ENCODE peak calls at places on chromosomes 1 and 21, in six cellular contexts. One of them, this sample, is unnamed.

GRCh38 chr1:193614817-193615216 is 428.4 kb upstream of the B3GALT2 start:
- DNase-seq in IMR-90: peak; percentile 79
- DNase-seq in adrenal gland: no peak
- DNase-seq in neural crest cell: no peak
- DNase-seq in suprapubic skin: no peak
- DNase-seq in astrocyte of the cerebellum: no peak
- DNase-seq in this sample: no peak

GRCh38 chr1:213231795-213232231 is 180.8 kb downstream of the RPS6KC1 start:
- DNase-seq in adrenal gland: no peak
- DNase-seq in IMR-90: peak; percentile 48
- DNase-seq in suprapubic skin: no peak
- DNase-seq in astrocyte of the cerebellum: no peak
- DNase-seq in neural crest cell: no peak
- DNase-seq in this sample: peak; percentile 78

GRCh38 chr1:218496561-218496960 is 151.4 kb downstream of the TGFB2 start:
- DNase-seq in neural crest cell: no peak
- DNase-seq in suprapubic skin: no peak
- DNase-seq in adrenal gland: no peak
- DNase-seq in astrocyte of the cerebellum: peak; percentile 92
- DNase-seq in IMR-90: peak; percentile 100
- DNase-seq in this sample: no peak

GRCh38 chr1:44673675-44674112 is 587 bp downstream of the TMEM53 start:
- DNase-seq in neural crest cell: no peak
- DNase-seq in astrocyte of the cerebellum: no peak
- DNase-seq in suprapubic skin: no peak
- DNase-seq in IMR-90: no peak
- DNase-seq in adrenal gland: no peak
- DNase-seq in this sample: no peak

GRCh38 chr1:151720974-151721787 is at the start of gene RIIAD1:
- DNase-seq in adrenal gland: no peak
- DNase-seq in astrocyte of the cerebellum: no peak
- DNase-seq in suprapubic skin: no peak
- DNase-seq in IMR-90: no peak
- DNase-seq in neural crest cell: no peak
- DNase-seq in this sample: peak; percentile 49

GRCh38 chr1:157325220-157325619 is 187.0 kb upstream of the ETV3 start:
- DNase-seq in adrenal gland: no peak
- DNase-seq in neural crest cell: no peak
- DNase-seq in astrocyte of the cerebellum: no peak
- DNase-seq in suprapubic skin: no peak
- DNase-seq in IMR-90: no peak
- DNase-seq in this sample: no peak

GRCh38 chr1:63831409-63831808 is 57.6 kb downstream of the ROR1 start:
- DNase-seq in suprapubic skin: no peak
- DNase-seq in IMR-90: no peak
- DNase-seq in astrocyte of the cerebellum: no peak
- DNase-seq in adrenal gland: no peak
- DNase-seq in neural crest cell: no peak
- DNase-seq in this sample: no peak

GRCh38 chr1:77484334-77484733 is 198.1 kb downstream of the ZZZ3 start:
- DNase-seq in astrocyte of the cerebellum: no peak
- DNase-seq in IMR-90: no peak
- DNase-seq in neural crest cell: no peak
- DNase-seq in adrenal gland: no peak
- DNase-seq in suprapubic skin: no peak
- DNase-seq in this sample: no peak

GRCh38 chr1:156021087-156021416 is 301 bp upstream of the SSR2 start:
- DNase-seq in suprapubic skin: no peak
- DNase-seq in IMR-90: no peak
- DNase-seq in astrocyte of the cerebellum: no peak
- DNase-seq in adrenal gland: no peak
- DNase-seq in neural crest cell: no peak
- DNase-seq in this sample: no peak

GRCh38 chr1:166378805-166379204 is 212.0 kb upstream of the FAM78B start:
- DNase-seq in IMR-90: no peak
- DNase-seq in astrocyte of the cerebellum: no peak
- DNase-seq in neural crest cell: no peak
- DNase-seq in suprapubic skin: no peak
- DNase-seq in adrenal gland: no peak
- DNase-seq in this sample: no peak

GRCh38 chr1:54499097-54500029 is 48.7 kb upstream of the ACOT11 start:
- DNase-seq in astrocyte of the cerebellum: no peak
- DNase-seq in suprapubic skin: no peak
- DNase-seq in IMR-90: peak; percentile 36
- DNase-seq in neural crest cell: peak; percentile 43
- DNase-seq in adrenal gland: no peak
- DNase-seq in this sample: peak; percentile 69
- TF ChIP-seq CTCF in astrocyte of the cerebellum: peak; percentile 49
- TF ChIP-seq CTCF in suprapubic skin: peak; percentile 47
- TF ChIP-seq CTCF in IMR-90: peak; percentile 46
- TF ChIP-seq CTCF in neural crest cell: peak; percentile 65
- TF ChIP-seq CTCF in adrenal gland: no peak
- TF ChIP-seq CTCF in this sample: peak; percentile 49

DNA sequence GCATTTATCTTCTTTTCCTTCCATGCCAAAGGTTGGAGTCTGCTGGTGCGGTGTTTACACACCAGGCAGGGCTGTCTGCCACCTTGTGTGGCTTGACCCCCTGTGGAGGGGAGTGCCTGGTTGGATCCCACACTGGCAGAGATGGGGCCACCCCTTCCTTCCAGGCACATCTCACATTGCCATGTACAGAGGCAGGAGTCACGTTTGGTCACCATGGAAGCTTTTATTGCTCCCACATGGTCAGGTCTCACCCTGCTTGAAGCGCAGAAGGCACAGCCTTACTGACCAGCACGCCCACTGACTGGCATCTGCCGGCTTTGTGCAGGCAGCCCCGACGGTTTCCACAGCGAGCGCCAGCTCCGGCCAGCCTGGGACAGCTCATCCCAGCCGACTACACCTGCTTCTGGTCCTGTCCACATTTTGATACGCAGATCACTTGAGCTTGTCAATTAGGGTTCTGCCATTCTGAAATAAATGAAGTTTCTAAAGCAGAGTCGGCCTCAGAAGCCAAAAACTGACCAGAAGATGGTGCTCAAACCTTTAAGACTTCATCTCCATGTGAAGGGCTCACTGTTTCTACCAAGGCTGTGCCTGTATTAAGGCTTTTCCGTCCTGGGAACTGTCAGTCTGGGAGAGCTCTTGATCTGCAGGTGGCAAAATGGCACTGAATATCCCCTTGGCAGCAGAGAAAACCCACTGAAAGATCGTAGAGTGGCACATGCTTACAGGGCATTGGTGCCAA is 35.6 kb upstream of the EPHA8 start:
- DNase-seq in adrenal gland: no peak
- DNase-seq in suprapubic skin: peak; percentile 40
- DNase-seq in astrocyte of the cerebellum: no peak
- DNase-seq in IMR-90: no peak
- DNase-seq in neural crest cell: no peak
- DNase-seq in this sample: no peak
- TF ChIP-seq CTCF in adrenal gland: no peak
- TF ChIP-seq CTCF in suprapubic skin: no peak
- TF ChIP-seq CTCF in astrocyte of the cerebellum: peak; percentile 25
- TF ChIP-seq CTCF in IMR-90: no peak
- TF ChIP-seq CTCF in neural crest cell: peak; percentile 31
- TF ChIP-seq CTCF in this sample: no peak

DNA sequence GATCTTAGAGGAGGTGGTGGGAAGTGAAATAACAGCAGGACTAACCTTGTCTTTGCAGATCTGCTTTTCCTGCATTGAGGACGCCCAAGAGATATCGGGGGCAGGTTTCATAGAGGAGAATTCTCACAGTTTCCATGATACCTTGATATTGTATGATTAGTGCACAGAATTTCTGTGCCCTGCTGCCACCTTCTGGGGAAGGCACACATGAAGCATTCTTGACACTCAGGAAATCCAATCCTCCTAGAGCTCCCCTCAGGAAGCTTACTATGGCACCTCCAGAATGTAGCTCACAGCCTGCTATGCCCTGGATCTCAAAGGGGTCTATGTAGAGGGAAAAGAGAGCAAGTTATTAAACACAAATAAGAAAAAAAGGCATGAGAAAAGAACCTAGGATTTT is 1.5 kb downstream of the CD1B start:
- DNase-seq in IMR-90: no peak
- DNase-seq in astrocyte of the cerebellum: no peak
- DNase-seq in adrenal gland: no peak
- DNase-seq in neural crest cell: no peak
- DNase-seq in suprapubic skin: no peak
- DNase-seq in this sample: no peak
- TF ChIP-seq CTCF in IMR-90: no peak
- TF ChIP-seq CTCF in astrocyte of the cerebellum: no peak
- TF ChIP-seq CTCF in adrenal gland: no peak
- TF ChIP-seq CTCF in neural crest cell: no peak
- TF ChIP-seq CTCF in suprapubic skin: no peak
- TF ChIP-seq CTCF in this sample: no peak

GRCh38 chr1:29758764-29759499 is 522.6 kb downstream of the PTPRU start:
- DNase-seq in suprapubic skin: no peak
- DNase-seq in IMR-90: no peak
- DNase-seq in adrenal gland: no peak
- DNase-seq in astrocyte of the cerebellum: no peak
- DNase-seq in neural crest cell: no peak
- DNase-seq in this sample: no peak
- TF ChIP-seq CTCF in suprapubic skin: no peak
- TF ChIP-seq CTCF in IMR-90: no peak
- TF ChIP-seq CTCF in adrenal gland: no peak
- TF ChIP-seq CTCF in astrocyte of the cerebellum: no peak
- TF ChIP-seq CTCF in neural crest cell: no peak
- TF ChIP-seq CTCF in this sample: no peak

GRCh38 chr1:37085393-37085792 is 51.1 kb upstream of the GRIK3 start:
- DNase-seq in adrenal gland: no peak
- DNase-seq in suprapubic skin: no peak
- DNase-seq in neural crest cell: no peak
- DNase-seq in IMR-90: no peak
- DNase-seq in astrocyte of the cerebellum: no peak
- DNase-seq in this sample: no peak
- TF ChIP-seq CTCF in adrenal gland: no peak
- TF ChIP-seq CTCF in suprapubic skin: no peak
- TF ChIP-seq CTCF in neural crest cell: no peak
- TF ChIP-seq CTCF in IMR-90: no peak
- TF ChIP-seq CTCF in astrocyte of the cerebellum: no peak
- TF ChIP-seq CTCF in this sample: peak; percentile 45

DNA sequence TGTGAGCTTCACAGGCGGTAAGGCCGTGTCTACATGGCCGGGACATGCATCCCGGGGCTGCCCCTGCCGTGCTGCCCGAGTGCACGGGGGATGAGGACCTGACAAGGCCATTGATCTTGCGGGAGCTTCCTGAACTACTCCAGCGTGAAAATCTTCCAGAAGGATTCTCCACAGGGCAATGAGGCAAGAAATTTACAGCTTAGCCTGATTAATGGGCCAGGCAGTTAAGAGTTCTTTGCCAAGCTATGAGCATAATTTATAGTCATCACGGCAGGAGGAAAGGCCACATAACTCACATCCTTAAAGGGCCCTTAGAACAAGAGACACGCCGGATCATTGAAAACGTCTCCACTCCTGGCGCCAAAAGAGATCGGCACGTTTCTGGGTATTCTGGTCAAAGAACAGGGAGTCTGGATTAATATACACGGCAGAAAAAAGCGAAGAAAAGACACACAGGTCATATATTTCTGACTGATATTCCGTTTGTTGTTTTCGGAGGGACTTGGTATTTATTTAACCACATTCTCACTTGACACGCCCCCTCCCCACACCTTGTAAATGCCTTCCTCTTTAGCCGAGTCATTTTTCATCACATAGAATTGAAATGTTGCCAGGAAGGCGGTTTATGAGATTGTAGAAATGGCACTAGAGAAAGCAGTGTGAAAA is 180.5 kb downstream of the DYRK1A start:
- DNase-seq in neural crest cell: no peak
- DNase-seq in adrenal gland: no peak
- DNase-seq in astrocyte of the cerebellum: peak; percentile 38
- DNase-seq in suprapubic skin: peak; percentile 25
- DNase-seq in IMR-90: no peak
- DNase-seq in this sample: no peak
- TF ChIP-seq CTCF in neural crest cell: no peak
- TF ChIP-seq CTCF in adrenal gland: no peak
- TF ChIP-seq CTCF in astrocyte of the cerebellum: no peak
- TF ChIP-seq CTCF in suprapubic skin: no peak
- TF ChIP-seq CTCF in IMR-90: no peak
- TF ChIP-seq CTCF in this sample: no peak

GRCh38 chr1:161076410-161076809 is 6.7 kb upstream of the ARHGAP30 start:
- DNase-seq in IMR-90: no peak
- DNase-seq in neural crest cell: no peak
- DNase-seq in suprapubic skin: no peak
- DNase-seq in astrocyte of the cerebellum: no peak
- DNase-seq in adrenal gland: no peak
- DNase-seq in this sample: no peak

GRCh38 chr1:161071886-161072371 is 2.2 kb upstream of the ARHGAP30 start:
- DNase-seq in IMR-90: no peak
- DNase-seq in neural crest cell: peak; percentile 33
- DNase-seq in suprapubic skin: no peak
- DNase-seq in adrenal gland: no peak
- DNase-seq in astrocyte of the cerebellum: peak; percentile 13
- DNase-seq in this sample: peak; percentile 72

GRCh38 chr1:161074676-161075368 is 5.1 kb upstream of the ARHGAP30 start:
- DNase-seq in adrenal gland: no peak
- DNase-seq in astrocyte of the cerebellum: no peak
- DNase-seq in IMR-90: no peak
- DNase-seq in suprapubic skin: peak; percentile 82
- DNase-seq in neural crest cell: no peak
- DNase-seq in this sample: no peak

GRCh38 chr1:161072751-161073449 is 3.2 kb upstream of the ARHGAP30 start:
- DNase-seq in neural crest cell: peak; percentile 37
- DNase-seq in suprapubic skin: no peak
- DNase-seq in adrenal gland: no peak
- DNase-seq in IMR-90: no peak
- DNase-seq in astrocyte of the cerebellum: no peak
- DNase-seq in this sample: no peak

DNA sequence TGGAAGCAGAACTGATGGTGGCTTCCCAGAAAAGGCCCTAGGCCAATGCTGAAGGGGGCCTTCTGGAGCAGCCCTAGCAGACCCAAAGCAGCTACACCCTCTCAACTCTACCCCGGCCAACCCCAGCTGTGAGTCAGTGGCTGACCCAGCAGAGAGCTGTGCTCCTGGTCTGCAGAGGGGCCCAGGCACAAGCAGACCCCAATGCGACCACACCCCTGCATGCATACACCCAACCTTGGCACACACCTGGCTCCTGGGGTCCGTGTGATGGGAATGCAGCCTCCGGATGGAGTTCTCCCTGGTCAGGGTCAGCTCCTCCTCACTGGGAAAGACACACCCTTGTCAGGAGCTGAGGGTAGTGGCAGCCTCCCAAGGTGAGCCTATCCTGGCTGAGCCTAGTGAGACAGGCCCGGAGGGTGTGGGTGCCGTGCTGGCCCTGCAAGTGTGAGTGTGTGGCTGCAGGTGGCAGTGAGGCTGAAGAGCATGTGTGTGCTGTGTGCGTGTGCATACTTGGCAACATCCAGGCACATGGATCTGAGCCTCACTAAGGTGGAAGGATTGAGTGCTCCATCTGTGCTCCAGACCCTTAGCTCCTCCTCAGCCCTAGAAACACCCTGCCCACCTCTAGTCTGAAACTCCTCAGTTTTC is 3.9 kb upstream of the ARHGAP30 start:
- DNase-seq in neural crest cell: no peak
- DNase-seq in IMR-90: no peak
- DNase-seq in adrenal gland: no peak
- DNase-seq in suprapubic skin: peak; percentile 85
- DNase-seq in astrocyte of the cerebellum: no peak
- DNase-seq in this sample: no peak
- TF ChIP-seq CTCF in neural crest cell: no peak
- TF ChIP-seq CTCF in IMR-90: no peak
- TF ChIP-seq CTCF in adrenal gland: no peak
- TF ChIP-seq CTCF in suprapubic skin: peak; percentile 12
- TF ChIP-seq CTCF in astrocyte of the cerebellum: no peak
- TF ChIP-seq CTCF in this sample: no peak

This sample was measured in glutamatergic neuron.